ENCODE peak calls at places on chromosomes 11 and 22, in four cellular contexts. O is left ventricle myocardium inferior, Z is left lung, S is H9. L is an unnamed sample.

GRCh38 chr11:88414385-88414861 is 76.9 kb upstream of the CTSC start:
- DNase-seq in O (no peak), Z (no peak), S (no peak), L (no peak)

GRCh38 chr22:19748991-19749665 is 11.4 kb upstream of the TBX1 start:
- DNase-seq in O (no peak), Z (no peak), S (no peak), L (no peak)

GRCh38 chr22:42635531-42635930 is 4.9 kb downstream of the ATP5MGL start:
- DNase-seq in O (peak), Z (no peak), S (no peak), L (no peak)

GRCh38 chr22:19823638-19824196 is 31.0 kb downstream of the GNB1L start:
- DNase-seq in O (no peak), Z (no peak), S (peak), L (no peak)

GRCh38 chr11:10762185-10762584 is 11.1 kb downstream of the CTR9 start:
- DNase-seq in O (no peak), Z (no peak), S (no peak), L (no peak)

GRCh38 chr11:71129624-71130023 is 122.8 kb downstream of the SHANK2 start:
- DNase-seq in O (no peak), Z (no peak), S (no peak), L (no peak)

GRCh38 chr11:122197055-122197987 is 81.3 kb upstream of the BLID start:
- DNase-seq in O (no peak), Z (no peak), S (no peak), L (no peak)

GRCh38 chr11:102267602-102268001 is 49.7 kb upstream of the BIRC3 start:
- DNase-seq in O (no peak), Z (no peak), S (no peak), L (no peak)

GRCh38 chr22:37195921-37196320 is 7.9 kb upstream of the C1QTNF6 start:
- DNase-seq in O (no peak), Z (peak), S (no peak), L (no peak)

GRCh38 chr22:45212992-45213751 is 27.5 kb downstream of the KIAA0930 start:
- DNase-seq in O (peak), Z (peak), S (no peak), L (no peak)

GRCh38 chr11:82873919-82874333 is 26.3 kb downstream of the PRCP start:
- DNase-seq in O (no peak), Z (no peak), S (no peak), L (no peak)

GRCh38 chr11:12185914-12186313 is 75.5 kb downstream of the MICAL2 start:
- DNase-seq in O (no peak), Z (no peak), S (no peak), L (peak)

GRCh38 chr11:126978155-126978554 is 22.4 kb downstream of the KIRREL3 start:
- DNase-seq in O (no peak), Z (no peak), S (peak), L (no peak)

GRCh38 chr11:66782726-66783125 is 53.7 kb upstream of the SPTBN2 start:
- DNase-seq in O (no peak), Z (no peak), S (no peak), L (no peak)

GRCh38 chr11:48018561-48019229 is 38.3 kb downstream of the PTPRJ start:
- DNase-seq in O (no peak), Z (no peak), S (peak), L (no peak)

GRCh38 chr22:38947321-38948112 is 9.9 kb upstream of the APOBEC3A start:
- DNase-seq in O (no peak), Z (peak), S (no peak), L (no peak)

GRCh38 chr11:71449596-71449995 is 1.4 kb upstream of the DHCR7 start:
- DNase-seq in O (no peak), Z (no peak), S (no peak), L (no peak)

GRCh38 chr11:12440565-12440964 is 63.2 kb downstream of the PARVA start:
- DNase-seq in O (no peak), Z (no peak), S (no peak), L (no peak)

GRCh38 chr22:30251661-30252226 is 5.2 kb upstream of the LIF start:
- DNase-seq in O (peak), Z (no peak), S (no peak), L (no peak)

GRCh38 chr11:33909552-33909951 is 17.7 kb upstream of the LMO2 start:
- DNase-seq in O (no peak), Z (no peak), S (no peak), L (no peak)

GRCh38 chr11:17475666-17476316 is 854 bp downstream of the ABCC8 start:
- DNase-seq in O (no peak), Z (no peak), S (peak), L (no peak)

GRCh38 chr11:128653828-128654231 is 40.0 kb upstream of the FLI1 start:
- DNase-seq in O (peak), Z (peak), S (peak), L (no peak)

GRCh38 chr11:57639321-57640067 is 10.2 kb downstream of the YPEL4 start:
- DNase-seq in O (no peak), Z (no peak), S (peak), L (no peak)

GRCh38 chr11:20668844-20669832 is at the start of gene NELL1:
- DNase-seq in O (no peak), Z (peak), S (peak), L (peak)

GRCh38 chr11:71496421-71496820 is 30.6 kb upstream of the KRTAP5-7 start:
- DNase-seq in O (no peak), Z (no peak), S (no peak), L (no peak)

GRCh38 chr11:73728000-73728399 is 32.9 kb downstream of the RAB6A start:
- DNase-seq in O (no peak), Z (no peak), S (no peak), L (no peak)

GRCh38 chr11:114604179-114604813 is 8.7 kb upstream of the NXPE4 start:
- DNase-seq in O (no peak), Z (no peak), S (no peak), L (no peak)

GRCh38 chr22:50529416-50530279 is at the start of gene TYMP:
- DNase-seq in O (peak), Z (peak), S (no peak), L (no peak)

GRCh38 chr22:46007848-46008261 is 30.9 kb upstream of the WNT7B start:
- DNase-seq in O (peak), Z (peak), S (no peak), L (no peak)

GRCh38 chr11:60100511-60100910 is 12.0 kb downstream of the MS4A2 start:
- DNase-seq in O (no peak), Z (no peak), S (no peak), L (no peak)

GRCh38 chr11:94400839-94401772 is at the start of gene GPR83:
- DNase-seq in O (peak), Z (peak), S (peak), L (no peak)

GRCh38 chr22:23121026-23121823 is 20.6 kb downstream of the RSPH14 start:
- DNase-seq in O (no peak), Z (peak), S (no peak), L (no peak)

GRCh38 chr11:18752502-18752901 is 26.5 kb upstream of the IGSF22 start:
- DNase-seq in O (no peak), Z (no peak), S (no peak), L (no peak)

GRCh38 chr22:39212721-39213376 is 31.9 kb downstream of the PDGFB start:
- DNase-seq in O (no peak), Z (no peak), S (peak), L (no peak)

GRCh38 chr11:27701262-27702105 is 1.2 kb upstream of the BDNF start:
- DNase-seq in O (peak), Z (no peak), S (no peak), L (no peak)

GRCh38 chr22:21797444-21798221 is 62.0 kb upstream of the YPEL1 start:
- DNase-seq in O (no peak), Z (no peak), S (no peak), L (no peak)

GRCh38 chr11:86742436-86742805 is 57.9 kb upstream of the PRSS23 start:
- DNase-seq in O (no peak), Z (no peak), S (no peak), L (no peak)

GRCh38 chr22:48737461-48738203 is 1090.0 kb downstream of the BRD1 start:
- DNase-seq in O (no peak), Z (peak), S (no peak), L (no peak)

GRCh38 chr11:124041254-124041653 is at the start of gene OR10G7:
- DNase-seq in O (no peak), Z (no peak), S (no peak), L (no peak)

GRCh38 chr11:68508425-68508824 is 47.9 kb downstream of the PPP6R3 start:
- DNase-seq in O (no peak), Z (no peak), S (no peak), L (no peak)

GRCh38 chr11:68509105-68509504 is 48.6 kb downstream of the PPP6R3 start:
- DNase-seq in O (no peak), Z (no peak), S (no peak), L (no peak)

GRCh38 chr11:68505596-68505995 is 45.0 kb downstream of the PPP6R3 start:
- DNase-seq in O (no peak), Z (no peak), S (no peak), L (no peak)

GRCh38 chr11:68504432-68505066 is 44.0 kb downstream of the PPP6R3 start:
- DNase-seq in O (no peak), Z (no peak), S (no peak), L (no peak)

DNA sequence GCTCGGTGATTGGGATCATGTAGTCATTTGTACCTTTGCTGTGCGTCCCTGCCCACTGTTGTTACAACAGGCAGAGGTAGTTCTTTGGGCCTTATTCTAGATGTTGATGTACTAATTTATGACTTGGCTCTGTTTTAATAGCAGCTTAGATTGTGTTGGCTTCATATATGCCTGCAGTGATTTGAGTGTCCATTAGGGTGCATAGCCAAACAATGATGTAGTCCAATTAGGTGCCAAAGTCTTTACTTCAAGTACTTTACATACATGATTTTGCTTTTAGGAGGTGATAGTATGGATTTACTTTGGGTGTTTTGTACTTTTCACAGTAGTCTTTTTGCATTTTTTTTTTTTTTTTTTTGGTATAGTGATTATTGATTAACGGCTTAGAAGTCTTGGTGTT is 46.4 kb downstream of the PPP6R3 start:
- DNase-seq in O (no peak), Z (no peak), S (no peak), L (no peak)
- TF ChIP-seq CTCF in O (peak), Z (no peak), S (no peak), L (no peak)

GRCh38 chr11:5713695-5714094 is 22.6 kb upstream of the OR56B1 start:
- DNase-seq in O (no peak), Z (no peak), S (no peak), L (no peak)

GRCh38 chr11:5712507-5712906 is 22.9 kb downstream of the TRIM22 start:
- DNase-seq in O (no peak), Z (no peak), S (no peak), L (no peak)
- TF ChIP-seq CTCF in O (peak), Z (peak), S (peak), L (no peak)

GRCh38 chr11:1668911-1669473 is 28.0 kb upstream of the KRTAP5-6 start:
- DNase-seq in O (no peak), Z (no peak), S (no peak), L (no peak)
- TF ChIP-seq CTCF in O (no peak), Z (no peak), S (no peak), L (no peak)

DNA sequence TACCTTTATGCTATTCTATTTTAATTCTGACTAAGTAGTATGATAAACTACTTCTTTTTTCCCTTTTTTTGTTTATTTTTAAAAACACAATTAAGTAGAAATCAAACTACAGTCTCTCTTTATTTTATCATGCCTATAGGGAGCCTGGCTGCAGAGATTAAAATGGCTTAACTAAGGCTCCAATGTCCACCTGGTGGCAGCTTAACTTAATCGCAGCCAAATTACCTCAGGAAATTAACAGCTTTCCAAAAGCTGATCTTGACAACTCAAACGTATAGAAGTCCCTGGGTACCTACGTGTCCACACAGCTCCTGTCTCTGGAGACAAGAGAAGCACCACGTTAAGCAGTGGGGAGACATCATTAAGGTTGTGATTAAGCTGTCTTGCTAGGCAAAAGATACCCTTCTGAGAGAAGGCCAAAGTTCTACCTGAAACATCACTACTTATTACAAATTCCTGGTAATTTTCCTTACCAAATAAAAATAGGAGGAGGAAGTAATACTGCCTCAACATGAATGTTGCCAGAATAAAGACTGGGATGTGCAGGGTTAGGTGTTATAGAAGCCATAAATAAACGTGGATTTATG is 63.2 kb upstream of the SNX19 start:
- DNase-seq in O (no peak), Z (no peak), S (no peak), L (peak)
- TF ChIP-seq CTCF in O (peak), Z (peak), S (peak), L (peak)

DNA sequence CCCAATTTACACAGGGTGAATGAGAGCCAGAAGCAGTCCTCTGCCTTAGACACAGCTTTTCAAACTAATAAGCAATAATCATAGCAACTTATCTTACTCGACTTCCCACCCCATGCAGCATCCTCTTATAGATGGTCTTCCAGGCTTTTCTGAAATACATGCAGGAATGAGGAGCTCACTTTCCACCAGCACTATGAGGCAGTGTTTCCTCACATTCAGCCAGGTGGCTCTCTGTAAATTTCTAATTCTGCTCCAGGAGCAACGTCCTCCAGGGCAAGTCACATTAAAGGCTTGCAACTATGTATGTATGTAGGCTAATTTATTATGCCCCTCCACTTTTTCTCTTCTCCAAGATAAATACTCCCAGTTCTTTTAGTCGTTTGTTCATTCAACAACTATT is 60.0 kb downstream of the PAK1 start:
- DNase-seq in O (no peak), Z (no peak), S (peak), L (no peak)
- TF ChIP-seq CTCF in O (no peak), Z (no peak), S (peak), L (peak)

L was measured in D721Med.